ENCODE peak calls at places on chromosomes 3 and 15, in seven cellular contexts. J, N, M, H, R, Q and D are unnamed samples.

GRCh38 chr3:123169492-123169929 is 32.2 kb upstream of the SEC22A start:
- DNase-seq in J (no peak), N (no peak), M (no peak), H (no peak), R (no peak), Q (no peak), D (no peak)

GRCh38 chr3:55458398-55458797 is 28.7 kb downstream of the WNT5A start:
- DNase-seq in J (no peak), N (no peak), M (no peak), H (no peak), R (no peak), Q (no peak), D (no peak)

GRCh38 chr3:153252963-153253362 is 90.9 kb downstream of the RAP2B start:
- DNase-seq in J (no peak), N (no peak), M (peak), H (peak), R (no peak), Q (no peak), D (no peak)

GRCh38 chr15:51132384-51133139 is 37.9 kb upstream of the TNFAIP8L3 start:
- DNase-seq in J (peak), N (no peak), M (peak), H (peak), R (no peak), Q (peak), D (peak)

GRCh38 chr3:158792709-158793108 is 9.1 kb upstream of the MFSD1 start:
- DNase-seq in J (no peak), N (no peak), M (peak), H (peak), R (no peak), Q (peak), D (peak)

GRCh38 chr3:111746772-111747171 is 112.3 kb upstream of the PHLDB2 start:
- DNase-seq in J (no peak), N (no peak), M (no peak), H (no peak), R (no peak), Q (no peak), D (no peak)

GRCh38 chr3:12628813-12629212 is 35.1 kb downstream of the RAF1 start:
- DNase-seq in J (no peak), N (no peak), M (no peak), H (no peak), R (no peak), Q (no peak), D (no peak)

GRCh38 chr15:79089890-79090486 is 592 bp downstream of the RASGRF1 start:
- DNase-seq in J (no peak), N (no peak), M (peak), H (no peak), R (no peak), Q (no peak), D (no peak)

GRCh38 chr3:36380171-36381031 is at the start of gene STAC:
- DNase-seq in J (no peak), N (peak), M (peak), H (peak), R (peak), Q (no peak), D (peak)

GRCh38 chr15:63238796-63239195 is 38.6 kb upstream of the APH1B start:
- DNase-seq in J (peak), N (no peak), M (peak), H (peak), R (no peak), Q (peak), D (peak)

GRCh38 chr15:82540984-82541431 is 751 bp upstream of the RPS17 start:
- DNase-seq in J (no peak), N (peak), M (no peak), H (peak), R (peak), Q (peak), D (no peak)

GRCh38 chr3:110811050-110811449 is 260.6 kb upstream of the NECTIN3 start:
- DNase-seq in J (no peak), N (no peak), M (peak), H (peak), R (no peak), Q (no peak), D (peak)

GRCh38 chr15:75347222-75348033 is 589 bp downstream of the NEIL1 start:
- DNase-seq in J (peak), N (peak), M (no peak), H (no peak), R (peak), Q (no peak), D (no peak)

GRCh38 chr3:51799879-51800757 is 21.1 kb upstream of the IQCF6 start:
- DNase-seq in J (peak), N (no peak), M (peak), H (peak), R (no peak), Q (peak), D (peak)

GRCh38 chr15:59170295-59170881 is 36.3 kb upstream of the LDHAL6B start:
- DNase-seq in J (no peak), N (peak), M (peak), H (peak), R (peak), Q (peak), D (peak)

GRCh38 chr3:41323860-41324259 is 124.6 kb downstream of the CTNNB1 start:
- DNase-seq in J (no peak), N (no peak), M (no peak), H (no peak), R (no peak), Q (no peak), D (no peak)

GRCh38 chr3:159828542-159828943 is 160.1 kb upstream of the IL12A start:
- DNase-seq in J (peak), N (no peak), M (peak), H (no peak), R (no peak), Q (peak), D (peak)

GRCh38 chr3:76954412-76954811 is 85.5 kb upstream of the ROBO2 start:
- DNase-seq in J (no peak), N (no peak), M (peak), H (no peak), R (no peak), Q (no peak), D (no peak)

GRCh38 chr3:88984266-88984665 is 123.2 kb upstream of the EPHA3 start:
- DNase-seq in J (no peak), N (no peak), M (no peak), H (peak), R (no peak), Q (no peak), D (no peak)

GRCh38 chr15:90903733-90904536 is 833 bp downstream of the MAN2A2 start:
- DNase-seq in J (peak), N (peak), M (no peak), H (no peak), R (peak), Q (no peak), D (no peak)

GRCh38 chr3:142502187-142502985 is 54.5 kb upstream of the XRN1 start:
- DNase-seq in J (no peak), N (no peak), M (no peak), H (no peak), R (no peak), Q (no peak), D (no peak)

GRCh38 chr3:134029734-134030381 is at the start of gene SLCO2A1:
- DNase-seq in J (no peak), N (peak), M (peak), H (peak), R (no peak), Q (peak), D (peak)

DNA sequence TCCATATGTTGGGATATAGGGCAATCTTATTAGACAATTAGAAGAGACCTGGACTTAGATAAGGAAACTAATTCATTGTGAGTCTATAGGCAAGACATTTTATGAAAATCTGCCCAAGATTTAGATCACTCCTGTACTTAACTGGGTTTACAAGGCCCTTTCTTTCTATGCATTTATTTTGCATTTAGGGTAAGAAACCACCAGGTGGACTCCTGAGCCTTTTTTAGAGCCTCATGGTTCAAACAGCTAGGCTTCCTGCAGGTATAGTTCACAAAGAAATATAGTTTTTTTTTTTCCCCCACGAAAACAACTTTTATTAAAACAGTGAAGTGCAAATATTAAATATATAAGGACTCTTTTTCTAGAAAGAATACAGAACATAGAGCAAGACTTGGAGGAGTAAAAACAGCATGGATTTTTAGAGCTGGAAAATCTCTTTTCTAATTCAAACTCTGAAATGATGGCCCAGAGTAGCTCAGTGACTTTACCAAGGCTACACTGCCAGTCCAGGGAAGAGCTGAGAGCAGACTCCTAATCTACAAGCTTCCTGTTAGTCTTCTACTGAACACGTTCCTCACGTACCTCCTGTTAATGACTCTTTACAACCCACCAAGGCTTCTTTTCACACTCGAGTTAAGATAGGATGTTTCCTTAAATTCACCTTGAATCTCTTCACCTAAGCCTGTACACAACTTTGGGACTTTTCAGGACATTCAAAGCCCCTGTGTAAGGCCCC is 401.0 kb upstream of the ATP11B start:
- DNase-seq in J (no peak), N (no peak), M (no peak), H (no peak), R (no peak), Q (no peak), D (no peak)
- TF ChIP-seq CTCF in J (peak), N (no peak), M (no peak), H (no peak), R (no peak), Q (no peak), D (no peak)

GRCh38 chr3:126355777-126356372 is 1.3 kb downstream of the KLF15 start:
- DNase-seq in J (peak), N (peak), M (peak), H (peak), R (peak), Q (peak), D (peak)

GRCh38 chr3:126356373-126357298 is 572 bp downstream of the KLF15 start:
- DNase-seq in J (no peak), N (peak), M (no peak), H (no peak), R (peak), Q (peak), D (no peak)

GRCh38 chr3:126355251-126355650 is 2.0 kb downstream of the KLF15 start:
- DNase-seq in J (no peak), N (peak), M (no peak), H (no peak), R (peak), Q (no peak), D (no peak)

GRCh38 chr3:126353694-126354321 is 3.4 kb downstream of the KLF15 start:
- DNase-seq in J (no peak), N (peak), M (no peak), H (no peak), R (peak), Q (no peak), D (no peak)

DNA sequence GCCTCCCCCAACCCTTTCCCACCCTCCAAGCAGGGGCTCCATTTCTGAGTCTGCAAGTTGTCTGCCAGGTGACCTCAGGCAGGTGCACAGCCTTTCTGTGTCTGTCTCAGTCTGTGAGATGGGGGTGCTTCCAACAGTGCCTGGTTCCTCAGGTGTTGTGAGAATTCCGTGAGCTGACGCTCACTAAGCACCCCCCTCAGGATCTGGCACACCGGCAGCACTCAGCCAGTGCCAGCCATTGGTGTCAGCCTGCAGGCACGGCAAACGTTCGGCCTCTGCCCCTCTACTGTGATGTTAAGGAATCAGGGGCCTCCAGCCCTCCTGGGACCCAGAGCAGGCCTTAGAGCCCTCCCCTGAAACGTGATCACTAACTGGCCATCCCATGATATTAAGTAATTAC is 2.4 kb downstream of the KLF15 start:
- DNase-seq in J (no peak), N (peak), M (no peak), H (no peak), R (peak), Q (no peak), D (no peak)
- H3K4me3 ChIP-seq in J (no peak), N (peak), M (no peak), H (no peak), R (no peak), Q (no peak), D (no peak)

DNA sequence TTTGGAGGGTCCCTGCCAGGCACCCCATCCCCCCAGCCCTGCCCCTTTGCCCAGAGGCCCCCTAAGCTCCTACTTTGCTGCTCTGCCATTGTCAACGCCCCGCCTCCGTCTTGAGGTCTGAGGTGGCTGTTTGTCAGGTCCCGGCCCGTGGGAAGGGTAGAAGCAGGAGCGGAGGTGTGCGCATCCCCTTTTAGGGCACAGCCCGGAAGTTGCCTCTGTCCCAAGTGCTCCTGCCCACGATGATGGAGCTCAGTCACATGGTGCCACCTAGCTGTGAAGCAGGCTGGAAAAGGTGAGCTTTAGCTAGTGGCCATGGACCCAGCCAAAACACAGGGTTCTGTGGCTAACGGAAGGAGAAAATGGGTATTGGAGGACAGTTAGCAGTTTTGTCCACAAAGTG is 28.5 kb upstream of the LCTL start:
- DNase-seq in J (no peak), N (peak), M (no peak), H (no peak), R (no peak), Q (no peak), D (no peak)
- TF ChIP-seq CTCF in J (no peak), N (no peak), M (peak), H (no peak), R (no peak), Q (no peak), D (no peak)

GRCh38 chr3:116445291-116445841 is at the start of gene LSAMP:
- DNase-seq in J (no peak), N (peak), M (peak), H (peak), R (no peak), Q (peak), D (peak)

GRCh38 chr3:116446037-116446436 is 750 bp upstream of the LSAMP start:
- DNase-seq in J (no peak), N (no peak), M (no peak), H (no peak), R (no peak), Q (no peak), D (no peak)

GRCh38 chr3:116444099-116444700 is 1.1 kb downstream of the LSAMP start:
- DNase-seq in J (no peak), N (no peak), M (peak), H (peak), R (no peak), Q (no peak), D (no peak)

GRCh38 chr3:116443096-116443793 is 2.0 kb downstream of the LSAMP start:
- DNase-seq in J (no peak), N (no peak), M (peak), H (peak), R (no peak), Q (no peak), D (peak)

GRCh38 chr3:116444819-116445290 is 432 bp downstream of the LSAMP start:
- DNase-seq in J (no peak), N (peak), M (no peak), H (peak), R (no peak), Q (no peak), D (no peak)
- H3K4me3 ChIP-seq in J (no peak), N (peak), M (peak), H (peak), R (no peak), Q (peak), D (peak)

DNA sequence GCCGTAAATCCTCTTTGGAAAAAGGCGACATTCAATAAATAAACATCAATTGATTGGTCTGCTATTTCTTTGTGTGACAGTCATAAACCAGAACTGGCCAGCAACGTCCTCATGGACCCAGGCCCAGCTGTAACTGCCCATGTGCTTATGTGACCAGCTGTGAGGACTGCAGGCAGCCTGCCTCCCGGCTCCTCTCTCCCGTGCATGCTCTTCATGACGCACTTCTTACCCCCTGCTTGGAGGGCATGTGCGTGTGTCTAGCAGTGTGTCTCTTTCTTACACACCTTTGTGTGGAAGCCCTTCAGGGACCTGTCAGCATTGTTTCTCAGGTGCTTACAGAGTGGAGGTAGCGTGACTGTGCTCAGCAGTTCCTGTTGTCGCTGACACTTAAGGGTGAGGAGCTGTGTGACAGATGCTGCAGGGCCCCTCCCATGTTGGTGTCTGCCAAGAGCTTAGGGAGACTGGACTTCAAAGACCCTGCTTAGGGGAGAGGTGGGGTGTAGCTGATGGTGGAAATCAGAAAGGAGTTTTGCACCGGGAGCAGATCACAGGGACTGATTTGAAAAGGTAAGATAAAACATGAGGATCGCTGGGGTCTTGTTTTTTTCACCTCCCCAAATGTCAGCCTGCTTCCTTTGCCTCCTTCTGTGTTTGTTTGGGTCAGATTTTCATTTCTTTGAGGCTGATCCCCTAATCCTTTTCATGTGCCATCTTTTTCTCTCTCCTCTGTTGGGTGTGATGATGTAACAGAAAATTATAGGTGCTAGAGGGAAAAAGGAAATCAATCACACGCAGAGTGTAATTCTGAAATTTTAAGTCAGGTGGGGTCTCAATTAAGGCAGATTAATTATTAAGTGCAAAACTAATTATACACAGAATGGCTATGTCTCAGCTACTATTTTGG is 2.1 kb downstream of the PODXL2 start:
- DNase-seq in J (no peak), N (no peak), M (no peak), H (no peak), R (no peak), Q (no peak), D (no peak)
- TF ChIP-seq CTCF in J (no peak), N (no peak), M (no peak), H (no peak), R (no peak), Q (no peak), D (no peak)

GRCh38 chr15:85795320-85795668 is 569 bp upstream of the KLHL25 start:
- DNase-seq in J (no peak), N (peak), M (no peak), H (no peak), R (no peak), Q (no peak), D (no peak)
- H3K4me3 ChIP-seq in J (peak), N (peak), M (peak), H (peak), R (peak), Q (peak), D (peak)

GRCh38 chr3:72088486-72089025 is 303.6 kb upstream of the PROK2 start:
- DNase-seq in J (no peak), N (no peak), M (no peak), H (no peak), R (no peak), Q (no peak), D (no peak)
- TF ChIP-seq CTCF in J (no peak), N (no peak), M (no peak), H (no peak), R (no peak), Q (no peak), D (no peak)

GRCh38 chr15:101243420-101243819 is 8.4 kb downstream of the CHSY1 start:
- DNase-seq in J (no peak), N (no peak), M (no peak), H (no peak), R (peak), Q (no peak), D (no peak)

GRCh38 chr15:101244039-101244781 is 7.6 kb downstream of the CHSY1 start:
- DNase-seq in J (no peak), N (no peak), M (peak), H (peak), R (peak), Q (no peak), D (peak)

GRCh38 chr15:101242160-101242998 is 9.5 kb downstream of the CHSY1 start:
- DNase-seq in J (peak), N (no peak), M (peak), H (peak), R (peak), Q (peak), D (peak)

GRCh38 chr15:101244889-101245668 is 6.8 kb downstream of the CHSY1 start:
- DNase-seq in J (no peak), N (no peak), M (no peak), H (no peak), R (peak), Q (no peak), D (no peak)

DNA sequence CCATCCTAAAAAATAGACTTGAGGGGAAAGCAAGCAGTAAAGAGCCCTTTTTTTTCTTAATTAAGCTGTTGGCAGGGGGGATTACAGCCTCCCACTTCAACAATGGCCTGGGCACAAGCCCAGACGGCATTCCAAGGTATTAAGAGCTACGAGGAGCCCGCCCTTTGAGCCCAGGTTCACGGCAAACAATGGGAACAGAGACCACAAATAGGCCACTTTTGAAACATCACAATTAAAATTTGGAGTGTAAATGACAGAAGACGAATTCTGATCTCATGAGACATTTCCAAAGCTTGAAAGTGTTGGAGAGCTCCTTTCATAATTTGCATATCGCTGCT is 8.9 kb downstream of the CHSY1 start:
- DNase-seq in J (no peak), N (no peak), M (no peak), H (peak), R (peak), Q (no peak), D (no peak)
- H3K4me3 ChIP-seq in J (no peak), N (no peak), M (no peak), H (no peak), R (peak), Q (no peak), D (no peak)

DNA sequence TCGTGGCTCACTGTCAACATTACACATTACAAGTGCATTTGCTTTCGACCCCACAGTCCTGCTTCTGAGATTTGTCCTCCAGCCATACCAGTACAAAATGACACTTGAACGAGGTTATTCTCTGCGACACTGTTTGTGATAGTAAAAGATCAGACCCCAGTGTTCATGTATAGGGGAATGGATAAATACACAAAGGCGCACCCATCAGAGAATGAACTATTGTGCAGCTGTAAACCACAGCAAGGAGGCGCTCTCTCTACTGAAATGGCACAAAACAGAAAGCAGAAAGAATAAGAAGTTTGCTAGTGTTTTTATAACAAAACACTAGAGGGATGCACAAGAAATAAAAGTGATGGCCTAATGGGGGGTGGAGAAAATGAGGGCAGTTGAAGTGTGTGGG is 4.9 kb upstream of the CHSY1 start:
- DNase-seq in J (no peak), N (no peak), M (no peak), H (no peak), R (no peak), Q (no peak), D (no peak)
- TF ChIP-seq CTCF in J (peak), N (no peak), M (peak), H (peak), R (no peak), Q (peak), D (peak)